ENCODE peak calls at places on chromosomes 5 and 9, in five cellular contexts. One of them, this sample, is unnamed.

GRCh38 chr5:106801554-106801953 is 869.2 kb downstream of the EFNA5 start:
- DNase-seq in PC-3: no peak
- DNase-seq in GM23248: no peak
- DNase-seq in heart left ventricle: no peak
- DNase-seq in tibial nerve: no peak
- DNase-seq in this sample: no peak

GRCh38 chr9:17881371-17881770 is 302.5 kb downstream of the SH3GL2 start:
- DNase-seq in PC-3: no peak
- DNase-seq in heart left ventricle: no peak
- DNase-seq in GM23248: no peak
- DNase-seq in tibial nerve: no peak
- DNase-seq in this sample: no peak

GRCh38 chr5:78511116-78511906 is 137.3 kb downstream of the LHFPL2 start:
- DNase-seq in GM23248: no peak
- DNase-seq in tibial nerve: no peak
- DNase-seq in heart left ventricle: no peak
- DNase-seq in PC-3: no peak
- DNase-seq in this sample: no peak

GRCh38 chr5:125317546-125317995 is 571.1 kb upstream of the ZNF608 start:
- DNase-seq in tibial nerve: no peak
- DNase-seq in heart left ventricle: no peak
- DNase-seq in GM23248: no peak
- DNase-seq in PC-3: no peak
- DNase-seq in this sample: no peak

GRCh38 chr5:83562817-83563557 is 91.4 kb downstream of the VCAN start:
- DNase-seq in tibial nerve: peak
- DNase-seq in PC-3: no peak
- DNase-seq in heart left ventricle: no peak
- DNase-seq in GM23248: peak
- DNase-seq in this sample: no peak

GRCh38 chr5:162684145-162684544 is 616.6 kb downstream of the GABRG2 start:
- DNase-seq in heart left ventricle: no peak
- DNase-seq in GM23248: no peak
- DNase-seq in PC-3: peak
- DNase-seq in tibial nerve: no peak
- DNase-seq in this sample: no peak

GRCh38 chr9:110078626-110079025 is 129.3 kb downstream of the C9orf152 start:
- DNase-seq in PC-3: no peak
- DNase-seq in heart left ventricle: no peak
- DNase-seq in tibial nerve: no peak
- DNase-seq in GM23248: no peak
- DNase-seq in this sample: no peak

GRCh38 chr5:58085800-58086199 is 374.1 kb downstream of the PLK2 start:
- DNase-seq in PC-3: peak
- DNase-seq in tibial nerve: no peak
- DNase-seq in heart left ventricle: no peak
- DNase-seq in GM23248: peak
- DNase-seq in this sample: peak

GRCh38 chr5:89374144-89374784 is 491.3 kb upstream of the MEF2C start:
- DNase-seq in PC-3: no peak
- DNase-seq in tibial nerve: no peak
- DNase-seq in heart left ventricle: no peak
- DNase-seq in GM23248: no peak
- DNase-seq in this sample: no peak

GRCh38 chr5:179272326-179273073 is 72.8 kb downstream of the ADAMTS2 start:
- DNase-seq in heart left ventricle: no peak
- DNase-seq in PC-3: no peak
- DNase-seq in tibial nerve: no peak
- DNase-seq in GM23248: no peak
- DNase-seq in this sample: peak

GRCh38 chr5:29169851-29170250 is 2023.6 kb upstream of the CDH6 start:
- DNase-seq in heart left ventricle: no peak
- DNase-seq in GM23248: no peak
- DNase-seq in tibial nerve: no peak
- DNase-seq in PC-3: no peak
- DNase-seq in this sample: no peak

GRCh38 chr9:16572005-16572727 is 298.3 kb downstream of the BNC2 start:
- DNase-seq in PC-3: peak
- DNase-seq in heart left ventricle: no peak
- DNase-seq in tibial nerve: no peak
- DNase-seq in GM23248: no peak
- DNase-seq in this sample: no peak

GRCh38 chr9:98359569-98359968 is 104.1 kb upstream of the TBC1D2 start:
- DNase-seq in GM23248: no peak
- DNase-seq in tibial nerve: no peak
- DNase-seq in PC-3: no peak
- DNase-seq in heart left ventricle: no peak
- DNase-seq in this sample: no peak

GRCh38 chr9:132794730-132795380 is 83.2 kb downstream of the AK8 start:
- DNase-seq in PC-3: peak
- DNase-seq in GM23248: no peak
- DNase-seq in tibial nerve: peak
- DNase-seq in heart left ventricle: no peak
- DNase-seq in this sample: no peak

GRCh38 chr5:176677209-176677931 is 30.1 kb downstream of the TSPAN17 start:
- DNase-seq in heart left ventricle: no peak
- DNase-seq in GM23248: no peak
- DNase-seq in tibial nerve: no peak
- DNase-seq in PC-3: no peak
- DNase-seq in this sample: no peak

GRCh38 chr5:38765461-38765861 is 80.4 kb upstream of the OSMR start:
- DNase-seq in PC-3: no peak
- DNase-seq in tibial nerve: no peak
- DNase-seq in GM23248: no peak
- DNase-seq in heart left ventricle: no peak
- DNase-seq in this sample: no peak

GRCh38 chr9:116030532-116030931 is 123.1 kb upstream of the PAPPA start:
- DNase-seq in heart left ventricle: no peak
- DNase-seq in PC-3: no peak
- DNase-seq in tibial nerve: no peak
- DNase-seq in GM23248: no peak
- DNase-seq in this sample: no peak

GRCh38 chr5:29504411-29504810 is 1689.1 kb upstream of the CDH6 start:
- DNase-seq in heart left ventricle: no peak
- DNase-seq in tibial nerve: no peak
- DNase-seq in PC-3: no peak
- DNase-seq in GM23248: no peak
- DNase-seq in this sample: no peak

GRCh38 chr5:10576121-10576789 is 12.4 kb downstream of the ANKRD33B start:
- DNase-seq in PC-3: no peak
- DNase-seq in GM23248: no peak
- DNase-seq in heart left ventricle: no peak
- DNase-seq in tibial nerve: no peak
- DNase-seq in this sample: no peak

GRCh38 chr5:172745406-172745805 is 25.6 kb downstream of the DUSP1 start:
- DNase-seq in tibial nerve: no peak
- DNase-seq in PC-3: no peak
- DNase-seq in GM23248: no peak
- DNase-seq in heart left ventricle: no peak
- DNase-seq in this sample: no peak

GRCh38 chr9:93674580-93675335 is 98.4 kb downstream of the PHF2 start:
- DNase-seq in PC-3: no peak
- DNase-seq in GM23248: no peak
- DNase-seq in heart left ventricle: peak
- DNase-seq in tibial nerve: no peak
- DNase-seq in this sample: peak

GRCh38 chr9:129483467-129484324 is 137.2 kb downstream of the C9orf50 start:
- DNase-seq in PC-3: peak
- DNase-seq in heart left ventricle: peak
- DNase-seq in GM23248: peak
- DNase-seq in tibial nerve: peak
- DNase-seq in this sample: peak

GRCh38 chr5:14728109-14728938 is 63.8 kb downstream of the OTULIN start:
- DNase-seq in tibial nerve: no peak
- DNase-seq in PC-3: no peak
- DNase-seq in heart left ventricle: no peak
- DNase-seq in GM23248: no peak
- DNase-seq in this sample: no peak

GRCh38 chr9:38068616-38068865 is 486 bp downstream of the SHB start:
- DNase-seq in GM23248: peak
- DNase-seq in PC-3: peak
- DNase-seq in tibial nerve: no peak
- DNase-seq in heart left ventricle: peak
- DNase-seq in this sample: no peak

GRCh38 chr5:106142131-106142530 is 1528.6 kb downstream of the EFNA5 start:
- DNase-seq in GM23248: no peak
- DNase-seq in tibial nerve: no peak
- DNase-seq in heart left ventricle: no peak
- DNase-seq in PC-3: no peak
- DNase-seq in this sample: no peak

DNA sequence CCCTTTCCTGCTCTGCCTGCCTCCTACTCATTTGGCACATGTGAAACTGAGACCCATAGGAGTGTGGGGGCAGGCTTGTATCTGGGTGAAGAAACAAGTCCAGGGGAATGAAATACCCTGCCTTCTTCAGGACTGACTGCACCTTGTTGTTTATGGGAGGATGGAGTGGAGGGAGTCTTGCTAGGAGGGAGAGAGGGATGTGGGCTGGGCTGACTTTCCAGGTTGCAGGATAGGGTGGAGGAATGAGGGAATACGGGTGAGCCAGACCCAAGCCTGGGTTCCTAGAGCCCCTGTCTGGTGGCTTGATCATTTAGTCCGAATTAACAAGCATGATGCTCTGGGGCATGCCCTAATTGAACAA is 3.3 kb downstream of the CXXC5 start:
- DNase-seq in tibial nerve: no peak
- DNase-seq in heart left ventricle: no peak
- DNase-seq in PC-3: peak
- DNase-seq in GM23248: peak
- DNase-seq in this sample: no peak
- H3K4me3 ChIP-seq in tibial nerve: peak
- H3K4me3 ChIP-seq in heart left ventricle: peak
- H3K4me3 ChIP-seq in PC-3: no peak
- H3K4me3 ChIP-seq in GM23248: peak
- H3K4me3 ChIP-seq in this sample: peak

GRCh38 chr9:137427454-137428310 is 4.5 kb downstream of the NOXA1 start:
- DNase-seq in heart left ventricle: no peak
- DNase-seq in GM23248: no peak
- DNase-seq in tibial nerve: no peak
- DNase-seq in PC-3: no peak
- DNase-seq in this sample: no peak
- H3K4me3 ChIP-seq in heart left ventricle: no peak
- H3K4me3 ChIP-seq in GM23248: no peak
- H3K4me3 ChIP-seq in tibial nerve: no peak
- H3K4me3 ChIP-seq in PC-3: no peak
- H3K4me3 ChIP-seq in this sample: no peak

DNA sequence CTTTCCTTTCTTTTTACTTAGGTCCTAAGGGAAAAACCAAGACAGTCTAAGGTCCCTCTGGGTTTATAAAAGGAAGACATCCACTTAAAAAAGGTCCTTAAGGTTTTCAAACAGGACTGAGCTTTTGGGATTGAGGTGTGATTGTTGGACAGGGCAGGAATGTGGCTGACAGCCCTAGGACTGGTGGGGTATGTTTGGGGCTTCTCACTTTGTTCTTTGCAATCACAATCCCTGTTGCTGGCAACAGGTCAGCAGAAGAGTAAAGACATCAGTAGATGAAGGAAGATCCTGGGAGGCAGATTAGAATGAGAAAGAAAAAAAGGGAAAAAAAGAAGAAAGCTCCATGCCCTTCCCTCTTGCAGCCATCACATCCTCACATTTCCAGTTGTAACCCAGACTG is 101.4 kb upstream of the TARS1 start:
- DNase-seq in GM23248: no peak
- DNase-seq in PC-3: no peak
- DNase-seq in heart left ventricle: no peak
- DNase-seq in tibial nerve: no peak
- DNase-seq in this sample: no peak
- H3K4me3 ChIP-seq in GM23248: no peak
- H3K4me3 ChIP-seq in PC-3: no peak
- H3K4me3 ChIP-seq in heart left ventricle: no peak
- H3K4me3 ChIP-seq in tibial nerve: no peak
- H3K4me3 ChIP-seq in this sample: no peak

GRCh38 chr5:1884638-1885475 is 2.1 kb upstream of the IRX4 start:
- DNase-seq in PC-3: no peak
- DNase-seq in GM23248: no peak
- DNase-seq in tibial nerve: no peak
- DNase-seq in heart left ventricle: no peak
- DNase-seq in this sample: no peak
- H3K4me3 ChIP-seq in PC-3: no peak
- H3K4me3 ChIP-seq in GM23248: no peak
- H3K4me3 ChIP-seq in tibial nerve: no peak
- H3K4me3 ChIP-seq in heart left ventricle: peak
- H3K4me3 ChIP-seq in this sample: no peak

DNA sequence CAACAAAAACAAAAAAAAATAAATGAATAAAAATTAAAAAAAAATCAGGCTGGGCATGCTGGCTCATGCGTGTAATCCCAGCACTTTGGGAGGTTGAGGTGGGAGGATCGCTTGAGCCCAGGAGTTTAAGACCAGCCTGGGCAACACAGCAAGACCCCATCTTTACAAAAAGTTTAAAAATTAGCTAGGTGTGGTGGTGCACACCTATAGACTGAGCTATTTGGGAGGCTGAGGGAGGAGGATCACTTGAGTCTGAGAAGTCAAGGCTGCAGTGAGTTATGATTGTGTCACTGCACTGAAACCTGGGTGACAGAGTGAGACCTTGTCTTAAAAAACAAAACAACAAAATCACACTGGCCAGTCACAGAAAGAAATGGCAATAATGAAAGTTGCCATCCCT is 3.4 kb upstream of the CNTRL start:
- DNase-seq in PC-3: no peak
- DNase-seq in GM23248: no peak
- DNase-seq in heart left ventricle: no peak
- DNase-seq in tibial nerve: no peak
- DNase-seq in this sample: no peak
- H3K4me3 ChIP-seq in PC-3: peak
- H3K4me3 ChIP-seq in GM23248: peak
- H3K4me3 ChIP-seq in heart left ventricle: peak
- H3K4me3 ChIP-seq in tibial nerve: peak
- H3K4me3 ChIP-seq in this sample: peak

DNA sequence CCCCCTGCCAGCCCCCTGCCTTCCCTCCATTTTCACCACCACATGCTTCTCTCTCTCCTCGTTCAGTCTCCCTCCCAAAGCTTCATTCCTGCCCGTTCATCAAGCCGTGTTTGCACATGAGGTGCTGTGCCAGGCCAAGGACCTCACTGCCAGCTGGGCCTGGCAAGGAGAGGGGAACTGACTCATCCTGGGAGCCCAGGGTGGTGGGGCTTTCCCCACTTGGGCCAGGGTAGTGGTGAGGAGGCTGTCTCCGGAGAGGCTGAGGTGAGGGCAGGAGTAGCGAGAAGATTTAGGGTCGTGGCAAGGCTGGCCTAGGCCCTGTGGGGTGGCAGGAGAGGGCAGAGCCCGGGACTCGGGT is 30.4 kb upstream of the NOTCH1 start:
- DNase-seq in PC-3: peak
- DNase-seq in heart left ventricle: no peak
- DNase-seq in tibial nerve: no peak
- DNase-seq in GM23248: peak
- DNase-seq in this sample: peak
- H3K4me3 ChIP-seq in PC-3: no peak
- H3K4me3 ChIP-seq in heart left ventricle: no peak
- H3K4me3 ChIP-seq in tibial nerve: no peak
- H3K4me3 ChIP-seq in GM23248: no peak
- H3K4me3 ChIP-seq in this sample: no peak